ENCODE peak calls at places on chromosome 14, in nine cellular contexts. W is endodermal cell; G is cardiac fibroblast; Q is right cardiac atrium; S is mammary epithelial cell; L is NCI-H774; R is Karpas-422; A is CD4-positive, alpha-beta T cell; P is activated gamma-delta T cell treated with anti-CD3 and anti-CD28 coated beads, Interleukin-2, amount 50 U/mL, for 16 hours. N is an unnamed sample.

GRCh38 chr14:100424504-100425453 is 101.6 kb downstream of the SLC25A47 start:
- DNase-seq in W (no peak), Q (no peak), P (no peak), A (no peak), S (no peak), G (no peak), R (no peak), L (no peak), N (no peak)

GRCh38 chr14:31229638-31230229 is 22.1 kb upstream of the HECTD1 start:
- DNase-seq in L (peak), W (peak), P (no peak), S (peak), Q (peak), G (peak), A (no peak), R (no peak), N (no peak)

GRCh38 chr14:81710232-81710845 is 176.7 kb upstream of the SEL1L start:
- DNase-seq in L (no peak), W (peak), R (peak), A (no peak), Q (no peak), P (no peak), G (peak), S (peak), N (peak)

GRCh38 chr14:96097752-96098151 is 58.6 kb downstream of the C14orf132 start:
- DNase-seq in A (no peak), P (no peak), L (no peak), S (no peak), Q (no peak), W (peak), G (no peak), R (no peak), N (no peak)

GRCh38 chr14:105748204-105748578 is 221.8 kb downstream of the TMEM121 start:
- DNase-seq in S (no peak), P (no peak), Q (no peak), G (no peak), W (no peak), A (no peak), L (no peak), R (no peak), N (peak)

GRCh38 chr14:89807905-89808304 is 146.6 kb downstream of the EFCAB11 start:
- DNase-seq in A (no peak), R (no peak), Q (no peak), P (no peak), S (no peak), W (no peak), G (no peak), L (no peak), N (no peak)

GRCh38 chr14:55454264-55455151 is 14.1 kb upstream of the TBPL2 start:
- DNase-seq in W (no peak), R (no peak), Q (peak), P (no peak), A (no peak), S (peak), G (peak), L (no peak), N (peak)

GRCh38 chr14:58947816-58948440 is 240.5 kb upstream of the DAAM1 start:
- DNase-seq in L (no peak), P (no peak), S (no peak), R (peak), A (no peak), Q (peak), W (peak), G (peak), N (no peak)

GRCh38 chr14:92942136-92942535 is 19.2 kb downstream of the CHGA start:
- DNase-seq in L (no peak), Q (no peak), A (no peak), P (no peak), G (no peak), R (no peak), W (no peak), S (no peak), N (no peak)

GRCh38 chr14:104802120-104802912 is 1.4 kb downstream of the ZBTB42 start:
- DNase-seq in G (no peak), Q (peak), W (no peak), L (no peak), R (no peak), S (no peak), A (no peak), P (no peak), N (no peak)

GRCh38 chr14:24609667-24610344 is at the start of gene GZMH:
- DNase-seq in P (no peak), G (no peak), L (no peak), R (no peak), A (no peak), W (no peak), S (no peak), Q (no peak), N (no peak)

GRCh38 chr14:96176811-96177211 is 27.8 kb upstream of the BDKRB2 start:
- DNase-seq in R (no peak), Q (peak), L (no peak), A (no peak), P (no peak), S (peak), W (no peak), G (peak), N (no peak)